ENCODE peak calls at places on chromosome 5, in four cellular contexts. E, O, R and F are unnamed samples.

GRCh38 chr5:159660401-159660800 is 255.9 kb upstream of the ADRA1B start:
- DNase-seq in E (no peak), O (no peak), R (peak; percentile 12), F (no peak)

GRCh38 chr5:125394661-125395280 is 648.3 kb upstream of the ZNF608 start:
- DNase-seq in E (no peak), R (peak; percentile 10), O (no peak), F (no peak)

GRCh38 chr5:66209350-66209749 is 65.2 kb downstream of the SREK1 start:
- DNase-seq in E (no peak), O (no peak), R (no peak), F (no peak)

GRCh38 chr5:125317546-125317995 is 571.1 kb upstream of the ZNF608 start:
- DNase-seq in R (no peak), E (no peak), O (no peak), F (no peak)

GRCh38 chr5:41115281-41115680 is 44.1 kb upstream of the MROH2B start:
- DNase-seq in R (peak; percentile 88), O (no peak), E (no peak), F (no peak)

GRCh38 chr5:180783340-180784052 is 19.1 kb downstream of the MGAT1 start:
- DNase-seq in O (no peak), E (peak; percentile 18), R (no peak), F (no peak)

GRCh38 chr5:110651507-110651906 is 75.0 kb downstream of the TMEM232 start:
- DNase-seq in E (no peak), R (peak; percentile 8), O (no peak), F (no peak)

GRCh38 chr5:54944364-54944763 is 41.0 kb downstream of the ESM1 start:
- DNase-seq in E (peak; percentile 20), O (peak; percentile 18), R (peak; percentile 73), F (peak; percentile 38)

GRCh38 chr5:117590944-117591343 is 1016.3 kb upstream of the SEMA6A start:
- DNase-seq in R (peak; percentile 38), O (no peak), E (no peak), F (no peak)

GRCh38 chr5:112253478-112254250 is 165.4 kb downstream of the EPB41L4A start:
- DNase-seq in E (no peak), R (peak; percentile 41), O (no peak), F (no peak)

GRCh38 chr5:143147918-143148317 is 255.6 kb downstream of the NR3C1 start:
- DNase-seq in R (peak; percentile 64), O (no peak), E (no peak), F (no peak)

GRCh38 chr5:108661590-108662219 is 86.0 kb upstream of the FER start:
- DNase-seq in O (no peak), R (peak; percentile 80), E (no peak), F (no peak)

GRCh38 chr5:39505751-39506150 is 81.0 kb upstream of the DAB2 start:
- DNase-seq in R (no peak), E (no peak), O (no peak), F (no peak)

DNA sequence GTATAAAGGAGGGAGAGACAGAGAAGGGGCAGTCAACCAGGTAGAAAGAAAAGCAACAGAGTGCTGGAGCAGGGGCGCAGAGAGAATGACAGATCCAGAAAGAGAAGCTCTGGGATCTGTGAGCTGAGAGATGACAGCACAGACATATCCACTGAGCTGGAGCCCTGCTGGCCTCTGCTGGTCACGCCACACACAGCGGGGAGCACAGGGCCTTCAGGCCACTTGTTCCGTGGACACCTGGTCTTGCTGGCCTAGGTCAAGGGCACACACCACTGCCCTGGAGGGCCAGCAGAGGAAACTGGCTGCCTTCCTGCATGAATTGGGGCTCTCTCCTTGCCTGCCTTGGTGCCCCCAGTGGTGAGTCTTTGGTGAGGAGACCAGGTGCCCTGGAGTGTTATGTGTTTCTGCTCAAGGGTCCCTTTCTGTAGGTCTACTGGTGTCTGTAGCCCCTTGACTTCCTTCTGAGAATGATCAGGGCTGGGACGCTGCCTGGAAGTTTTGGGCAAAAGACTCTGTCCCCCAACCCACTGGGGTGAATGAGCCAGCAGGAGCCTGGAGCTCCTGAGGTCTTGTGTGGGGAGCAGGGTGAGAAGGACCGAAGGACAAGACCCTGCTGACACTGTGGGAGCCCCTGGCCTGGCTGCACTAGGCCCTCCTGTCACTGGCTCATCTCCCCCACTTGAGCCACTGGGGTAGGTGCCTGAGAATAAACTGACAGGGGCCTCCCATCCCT is 59.2 kb upstream of the ADAMTS2 start:
- DNase-seq in E (no peak), O (no peak), R (peak; percentile 65), F (peak; percentile 13)
- TF ChIP-seq CTCF in E (no peak), O (no peak), R (peak; percentile 72), F (no peak)

DNA sequence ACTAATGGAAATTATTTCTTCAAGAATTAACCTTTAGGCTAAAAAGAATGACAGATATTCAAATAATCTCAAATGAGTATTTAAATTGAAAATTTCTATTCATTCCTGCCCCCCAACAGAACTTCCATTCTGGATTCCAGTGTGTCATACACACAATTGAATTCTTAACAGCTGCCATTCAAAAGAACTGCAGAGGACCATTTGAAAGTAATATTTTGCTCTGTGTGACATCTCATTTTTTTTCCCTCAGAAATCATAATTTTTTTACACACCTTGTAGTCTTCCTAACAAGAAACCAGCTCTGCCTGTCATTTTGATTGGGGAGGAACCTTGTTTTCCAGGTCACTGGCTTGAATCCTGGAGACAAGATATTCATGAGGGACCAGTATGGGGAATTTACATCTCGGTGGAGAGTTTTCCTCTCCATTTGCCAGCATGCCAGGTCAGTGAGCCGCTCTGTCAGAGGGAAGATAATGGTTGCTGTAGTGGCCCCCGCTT is 358.7 kb upstream of the ITGA1 start:
- DNase-seq in O (no peak), E (no peak), R (no peak), F (no peak)
- TF ChIP-seq CTCF in O (no peak), E (no peak), R (no peak), F (no peak)

GRCh38 chr5:169270827-169271226 is 30.1 kb downstream of the SLIT3 start:
- DNase-seq in E (no peak), R (no peak), O (no peak), F (no peak)
- TF ChIP-seq CTCF in E (no peak), R (no peak), O (no peak), F (no peak)

GRCh38 chr5:58188287-58188651 is 271.6 kb downstream of the PLK2 start:
- DNase-seq in E (no peak), R (peak; percentile 87), O (no peak), F (no peak)
- TF ChIP-seq CTCF in E (no peak), R (peak; percentile 31), O (no peak), F (no peak)